ENCODE peak calls at places on chromosomes 4 and X, in four cellular contexts. One of them, this sample, is unnamed.

GRCh38 chr4:162497564-162498167 is 333.9 kb upstream of the FSTL5 start:
- DNase-seq in M059J: peak
- DNase-seq in NCI-H226: no peak
- DNase-seq in fibroblast of lung: peak
- DNase-seq in this sample: peak

GRCh38 chr4:24105183-24106039 is 215.6 kb upstream of the PPARGC1A start:
- DNase-seq in M059J: peak
- DNase-seq in fibroblast of lung: peak
- DNase-seq in NCI-H226: peak
- DNase-seq in this sample: no peak

GRCh38 chr4:1659104-1659725 is 24.9 kb downstream of the FAM53A start:
- DNase-seq in M059J: no peak
- DNase-seq in NCI-H226: no peak
- DNase-seq in fibroblast of lung: no peak
- DNase-seq in this sample: no peak

GRCh38 chrX:6645216-6645615 is 110.3 kb upstream of the VCX3A start:
- DNase-seq in fibroblast of lung: no peak
- DNase-seq in NCI-H226: no peak
- DNase-seq in M059J: no peak
- DNase-seq in this sample: no peak

GRCh38 chrX:66328950-66329596 is 165.0 kb downstream of the HEPH start:
- DNase-seq in fibroblast of lung: no peak
- DNase-seq in NCI-H226: no peak
- DNase-seq in M059J: no peak
- DNase-seq in this sample: no peak

GRCh38 chr4:122739174-122739573 is 6.7 kb downstream of the BBS12 start:
- DNase-seq in NCI-H226: peak
- DNase-seq in fibroblast of lung: peak
- DNase-seq in M059J: peak
- DNase-seq in this sample: no peak

GRCh38 chr4:1235381-1236102 is 13.4 kb downstream of the CTBP1 start:
- DNase-seq in M059J: no peak
- DNase-seq in NCI-H226: no peak
- DNase-seq in fibroblast of lung: no peak
- DNase-seq in this sample: no peak

GRCh38 chrX:103789004-103789403 is 12.4 kb downstream of the PLP1 start:
- DNase-seq in M059J: no peak
- DNase-seq in NCI-H226: no peak
- DNase-seq in fibroblast of lung: no peak
- DNase-seq in this sample: no peak

GRCh38 chrX:119015407-119016242 is 41.2 kb downstream of the LONRF3 start:
- DNase-seq in M059J: peak
- DNase-seq in NCI-H226: peak
- DNase-seq in fibroblast of lung: peak
- DNase-seq in this sample: no peak

GRCh38 chrX:110168585-110168984 is 149.3 kb downstream of the AMMECR1 start:
- DNase-seq in M059J: peak
- DNase-seq in fibroblast of lung: peak
- DNase-seq in NCI-H226: no peak
- DNase-seq in this sample: no peak

GRCh38 chr4:139227729-139228404 is 50.8 kb upstream of the ELF2 start:
- DNase-seq in NCI-H226: no peak
- DNase-seq in fibroblast of lung: no peak
- DNase-seq in M059J: no peak
- DNase-seq in this sample: peak

GRCh38 chr4:182231080-182231479 is 12.1 kb upstream of the TENM3 start:
- DNase-seq in M059J: peak
- DNase-seq in NCI-H226: peak
- DNase-seq in fibroblast of lung: no peak
- DNase-seq in this sample: no peak

GRCh38 chr4:47075241-47075640 is 43.9 kb downstream of the GABRB1 start:
- DNase-seq in fibroblast of lung: peak
- DNase-seq in M059J: peak
- DNase-seq in NCI-H226: no peak
- DNase-seq in this sample: no peak

GRCh38 chr4:87848622-87849351 is 16.0 kb downstream of the MEPE start:
- DNase-seq in NCI-H226: peak
- DNase-seq in M059J: peak
- DNase-seq in fibroblast of lung: peak
- DNase-seq in this sample: peak

GRCh38 chr4:107541511-107541910 is 178.5 kb downstream of the PAPSS1 start:
- DNase-seq in M059J: no peak
- DNase-seq in NCI-H226: peak
- DNase-seq in fibroblast of lung: no peak
- DNase-seq in this sample: no peak

GRCh38 chr4:163941221-163941865 is 446.9 kb downstream of the TMA16 start:
- DNase-seq in fibroblast of lung: peak
- DNase-seq in M059J: peak
- DNase-seq in NCI-H226: no peak
- DNase-seq in this sample: no peak

GRCh38 chr4:73275318-73275654 is 16.7 kb upstream of the ANKRD17 start:
- DNase-seq in M059J: no peak
- DNase-seq in NCI-H226: no peak
- DNase-seq in fibroblast of lung: no peak
- DNase-seq in this sample: no peak